ENCODE peak calls at places on chromosomes 13 and 19, in eight cellular contexts. One of them, this sample, is unnamed.
A peak's percentile ranks its signal among the peaks of the same experiment; 100 is the strongest.

GRCh38 chr19:29485293-29485692 is 40.5 kb upstream of the VSTM2B start:
- DNase-seq in ovary: no peak
- DNase-seq in OCI-LY7: no peak
- DNase-seq in body of pancreas: no peak
- DNase-seq in thyroid gland: no peak
- DNase-seq in fibroblast of lung: no peak
- DNase-seq in bronchial epithelial cell: no peak
- DNase-seq in neural progenitor cell: no peak
- DNase-seq in this sample: no peak

GRCh38 chr13:85632526-85633215 is 166.5 kb downstream of the SLITRK6 start:
- DNase-seq in ovary: no peak
- DNase-seq in OCI-LY7: no peak
- DNase-seq in body of pancreas: no peak
- DNase-seq in thyroid gland: no peak
- DNase-seq in fibroblast of lung: peak; percentile 7
- DNase-seq in bronchial epithelial cell: no peak
- DNase-seq in neural progenitor cell: no peak
- DNase-seq in this sample: no peak

GRCh38 chr13:37295046-37295445 is 189.6 kb upstream of the CSNK1A1L start:
- DNase-seq in ovary: no peak
- DNase-seq in OCI-LY7: no peak
- DNase-seq in body of pancreas: no peak
- DNase-seq in thyroid gland: peak; percentile 11
- DNase-seq in fibroblast of lung: peak; percentile 46
- DNase-seq in bronchial epithelial cell: no peak
- DNase-seq in neural progenitor cell: no peak
- DNase-seq in this sample: no peak

GRCh38 chr19:50722248-50723013 is 733 bp upstream of the CLEC11A start:
- DNase-seq in ovary: no peak
- DNase-seq in OCI-LY7: no peak
- DNase-seq in body of pancreas: no peak
- DNase-seq in thyroid gland: no peak
- DNase-seq in fibroblast of lung: no peak
- DNase-seq in bronchial epithelial cell: no peak
- DNase-seq in neural progenitor cell: no peak
- DNase-seq in this sample: no peak

GRCh38 chr13:49652691-49653305 is 24.5 kb downstream of the ARL11 start:
- DNase-seq in ovary: no peak
- DNase-seq in OCI-LY7: peak; percentile 63
- DNase-seq in body of pancreas: peak; percentile 43
- DNase-seq in thyroid gland: peak; percentile 17
- DNase-seq in fibroblast of lung: no peak
- DNase-seq in bronchial epithelial cell: no peak
- DNase-seq in neural progenitor cell: peak; percentile 71
- DNase-seq in this sample: peak; percentile 55

GRCh38 chr13:91242652-91243051 is 104.8 kb upstream of the MIR17HG start:
- DNase-seq in ovary: no peak
- DNase-seq in OCI-LY7: no peak
- DNase-seq in body of pancreas: no peak
- DNase-seq in thyroid gland: peak; percentile 59
- DNase-seq in fibroblast of lung: peak; percentile 30
- DNase-seq in bronchial epithelial cell: no peak
- DNase-seq in neural progenitor cell: no peak
- DNase-seq in this sample: no peak

GRCh38 chr19:38377052-38377451 is 2.7 kb downstream of the PSMD8 start:
- DNase-seq in ovary: no peak
- DNase-seq in OCI-LY7: no peak
- DNase-seq in body of pancreas: no peak
- DNase-seq in thyroid gland: no peak
- DNase-seq in fibroblast of lung: no peak
- DNase-seq in bronchial epithelial cell: no peak
- DNase-seq in neural progenitor cell: no peak
- DNase-seq in this sample: no peak

GRCh38 chr13:28316129-28316528 is 177.8 kb downstream of the PAN3 start:
- DNase-seq in ovary: no peak
- DNase-seq in OCI-LY7: no peak
- DNase-seq in body of pancreas: no peak
- DNase-seq in thyroid gland: no peak
- DNase-seq in fibroblast of lung: no peak
- DNase-seq in bronchial epithelial cell: no peak
- DNase-seq in neural progenitor cell: peak; percentile 36
- DNase-seq in this sample: no peak

GRCh38 chr19:33580645-33581037 is 41.1 kb upstream of the CHST8 start:
- DNase-seq in ovary: no peak
- DNase-seq in OCI-LY7: no peak
- DNase-seq in body of pancreas: peak; percentile 26
- DNase-seq in thyroid gland: no peak
- DNase-seq in fibroblast of lung: no peak
- DNase-seq in bronchial epithelial cell: no peak
- DNase-seq in neural progenitor cell: no peak
- DNase-seq in this sample: no peak

GRCh38 chr19:13613447-13613846 is 107.2 kb upstream of the CACNA1A start:
- DNase-seq in ovary: no peak
- DNase-seq in OCI-LY7: no peak
- DNase-seq in body of pancreas: peak; percentile 28
- DNase-seq in thyroid gland: no peak
- DNase-seq in fibroblast of lung: no peak
- DNase-seq in bronchial epithelial cell: no peak
- DNase-seq in neural progenitor cell: no peak
- DNase-seq in this sample: no peak

GRCh38 chr19:58154287-58154678 is 3.7 kb upstream of the ZNF329 start:
- DNase-seq in ovary: peak; percentile 53
- DNase-seq in OCI-LY7: no peak
- DNase-seq in body of pancreas: peak; percentile 46
- DNase-seq in thyroid gland: peak; percentile 94
- DNase-seq in fibroblast of lung: peak; percentile 61
- DNase-seq in bronchial epithelial cell: peak; percentile 27
- DNase-seq in neural progenitor cell: peak; percentile 62
- DNase-seq in this sample: peak; percentile 26

GRCh38 chr13:37443538-37443937 is 155.0 kb downstream of the POSTN start:
- DNase-seq in ovary: no peak
- DNase-seq in OCI-LY7: no peak
- DNase-seq in body of pancreas: no peak
- DNase-seq in thyroid gland: no peak
- DNase-seq in fibroblast of lung: peak; percentile 92
- DNase-seq in bronchial epithelial cell: peak; percentile 99
- DNase-seq in neural progenitor cell: no peak
- DNase-seq in this sample: no peak

GRCh38 chr19:55206664-55207500 is 2.4 kb downstream of the PTPRH start:
- DNase-seq in ovary: peak; percentile 57
- DNase-seq in OCI-LY7: no peak
- DNase-seq in body of pancreas: peak; percentile 90
- DNase-seq in thyroid gland: peak; percentile 70
- DNase-seq in fibroblast of lung: peak; percentile 85
- DNase-seq in bronchial epithelial cell: peak; percentile 82
- DNase-seq in neural progenitor cell: peak; percentile 77
- DNase-seq in this sample: peak; percentile 41

GRCh38 chr19:57231686-57232085 is 863 bp downstream of the AURKC start:
- DNase-seq in ovary: no peak
- DNase-seq in OCI-LY7: no peak
- DNase-seq in body of pancreas: no peak
- DNase-seq in thyroid gland: no peak
- DNase-seq in fibroblast of lung: no peak
- DNase-seq in bronchial epithelial cell: no peak
- DNase-seq in neural progenitor cell: no peak
- DNase-seq in this sample: no peak

GRCh38 chr13:66887088-66887487 is 343.0 kb downstream of the PCDH9 start:
- DNase-seq in ovary: no peak
- DNase-seq in OCI-LY7: peak; percentile 89
- DNase-seq in body of pancreas: no peak
- DNase-seq in thyroid gland: peak; percentile 4
- DNase-seq in fibroblast of lung: peak; percentile 83
- DNase-seq in bronchial epithelial cell: no peak
- DNase-seq in neural progenitor cell: no peak
- DNase-seq in this sample: no peak

GRCh38 chr13:42696191-42696590 is 85.2 kb upstream of the FAM216B start:
- DNase-seq in ovary: no peak
- DNase-seq in OCI-LY7: no peak
- DNase-seq in body of pancreas: no peak
- DNase-seq in thyroid gland: no peak
- DNase-seq in fibroblast of lung: peak; percentile 86
- DNase-seq in bronchial epithelial cell: peak; percentile 100
- DNase-seq in neural progenitor cell: no peak
- DNase-seq in this sample: no peak

GRCh38 chr13:43405457-43405856 is 381.3 kb downstream of the ENOX1 start:
- DNase-seq in ovary: no peak
- DNase-seq in OCI-LY7: no peak
- DNase-seq in body of pancreas: no peak
- DNase-seq in thyroid gland: no peak
- DNase-seq in fibroblast of lung: peak; percentile 76
- DNase-seq in bronchial epithelial cell: peak; percentile 93
- DNase-seq in neural progenitor cell: no peak
- DNase-seq in this sample: no peak

GRCh38 chr19:45821103-45821521 is 6.0 kb upstream of the RSPH6A start:
- DNase-seq in ovary: no peak
- DNase-seq in OCI-LY7: no peak
- DNase-seq in body of pancreas: no peak
- DNase-seq in thyroid gland: no peak
- DNase-seq in fibroblast of lung: no peak
- DNase-seq in bronchial epithelial cell: no peak
- DNase-seq in neural progenitor cell: no peak
- DNase-seq in this sample: no peak

GRCh38 chr13:27952931-27953670 is 16.0 kb downstream of the CDX2 start:
- DNase-seq in ovary: no peak
- DNase-seq in OCI-LY7: no peak
- DNase-seq in body of pancreas: peak; percentile 87
- DNase-seq in thyroid gland: no peak
- DNase-seq in fibroblast of lung: no peak
- DNase-seq in bronchial epithelial cell: no peak
- DNase-seq in neural progenitor cell: peak; percentile 36
- DNase-seq in this sample: no peak

GRCh38 chr19:14916848-14917247 is 24.4 kb upstream of the OR7C2 start:
- DNase-seq in ovary: no peak
- DNase-seq in OCI-LY7: peak; percentile 4
- DNase-seq in body of pancreas: peak; percentile 26
- DNase-seq in thyroid gland: no peak
- DNase-seq in fibroblast of lung: no peak
- DNase-seq in bronchial epithelial cell: no peak
- DNase-seq in neural progenitor cell: no peak
- DNase-seq in this sample: peak; percentile 15
- TF ChIP-seq CTCF in ovary: no peak
- TF ChIP-seq CTCF in OCI-LY7: peak; percentile 38
- TF ChIP-seq CTCF in body of pancreas: no peak
- TF ChIP-seq CTCF in thyroid gland: no peak
- TF ChIP-seq CTCF in fibroblast of lung: no peak
- TF ChIP-seq CTCF in bronchial epithelial cell: no peak
- TF ChIP-seq CTCF in neural progenitor cell: no peak
- TF ChIP-seq CTCF in this sample: no peak

DNA sequence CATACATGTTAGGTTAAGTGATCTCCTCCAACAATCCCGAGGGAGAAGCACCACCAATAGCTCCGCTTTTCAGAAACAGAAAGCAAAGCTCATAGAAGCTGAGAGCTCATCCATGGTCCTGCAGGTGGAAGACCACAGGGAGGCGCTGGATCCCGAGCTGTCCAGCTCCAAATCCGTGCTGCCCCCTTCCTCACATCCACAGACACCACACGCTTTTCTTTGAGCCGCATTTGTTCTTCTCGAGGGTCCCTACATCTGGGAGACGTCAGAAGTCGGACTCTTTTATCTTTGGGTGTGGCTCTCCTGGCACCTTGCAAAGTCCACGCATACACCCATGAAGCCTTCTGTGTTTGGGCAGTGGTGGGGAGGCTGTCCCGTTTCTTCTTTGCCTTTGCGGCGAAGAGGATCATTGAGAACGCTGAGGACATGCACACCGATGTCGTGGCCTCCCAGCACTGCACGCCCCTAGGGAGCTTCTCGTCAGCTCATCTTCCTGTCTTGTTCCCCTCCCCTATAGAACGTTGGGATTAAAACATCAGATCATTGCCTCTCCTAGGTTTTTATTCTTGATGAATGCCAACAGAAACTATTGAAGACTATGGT is 184.8 kb downstream of the TEX29 start:
- DNase-seq in ovary: no peak
- DNase-seq in OCI-LY7: peak; percentile 1
- DNase-seq in body of pancreas: no peak
- DNase-seq in thyroid gland: no peak
- DNase-seq in fibroblast of lung: no peak
- DNase-seq in bronchial epithelial cell: no peak
- DNase-seq in neural progenitor cell: peak; percentile 87
- DNase-seq in this sample: no peak
- TF ChIP-seq CTCF in ovary: no peak
- TF ChIP-seq CTCF in OCI-LY7: peak; percentile 23
- TF ChIP-seq CTCF in body of pancreas: no peak
- TF ChIP-seq CTCF in thyroid gland: no peak
- TF ChIP-seq CTCF in fibroblast of lung: no peak
- TF ChIP-seq CTCF in bronchial epithelial cell: no peak
- TF ChIP-seq CTCF in neural progenitor cell: peak; percentile 89
- TF ChIP-seq CTCF in this sample: peak; percentile 7

DNA sequence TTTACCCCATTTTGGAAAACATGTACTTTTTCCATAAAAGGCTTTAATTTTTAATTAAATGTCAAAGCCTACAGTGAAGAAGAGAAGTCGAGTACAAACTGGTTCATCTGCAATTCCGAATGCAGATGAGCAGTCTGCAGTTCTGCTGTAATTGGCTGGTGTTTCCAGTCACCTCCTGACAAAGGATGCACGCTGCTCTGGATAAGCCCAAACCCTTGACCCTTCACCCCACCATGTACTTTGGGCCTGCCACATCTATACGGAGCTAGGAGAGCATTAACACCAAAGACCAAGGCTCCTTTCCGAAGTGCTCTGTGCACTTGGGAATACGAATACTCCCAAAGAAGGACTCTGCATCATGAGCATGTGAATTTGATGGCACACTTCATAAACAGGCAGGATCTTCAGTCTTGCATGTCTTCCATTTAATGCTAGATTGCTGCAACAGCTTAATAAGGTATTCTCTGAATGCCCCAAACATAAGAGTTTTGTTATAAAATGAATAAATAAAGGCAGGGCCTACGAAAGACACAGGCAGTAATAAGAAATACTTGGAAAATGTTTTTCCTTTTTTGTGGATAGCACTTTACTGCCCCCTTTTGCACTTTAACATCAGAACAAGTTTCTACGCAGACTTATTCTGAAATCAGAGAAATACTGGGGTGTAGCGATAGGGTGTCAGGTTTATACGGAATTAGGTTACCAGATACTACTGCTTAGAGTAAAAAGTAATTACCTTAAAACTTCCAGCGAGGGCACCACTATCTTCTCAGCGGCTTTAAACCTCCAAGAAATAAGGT is 15.1 kb downstream of the EFNB2 start:
- DNase-seq in ovary: no peak
- DNase-seq in OCI-LY7: no peak
- DNase-seq in body of pancreas: no peak
- DNase-seq in thyroid gland: no peak
- DNase-seq in fibroblast of lung: no peak
- DNase-seq in bronchial epithelial cell: no peak
- DNase-seq in neural progenitor cell: peak; percentile 52
- DNase-seq in this sample: no peak
- TF ChIP-seq CTCF in ovary: no peak
- TF ChIP-seq CTCF in OCI-LY7: no peak
- TF ChIP-seq CTCF in body of pancreas: no peak
- TF ChIP-seq CTCF in thyroid gland: peak; percentile 44
- TF ChIP-seq CTCF in fibroblast of lung: peak; percentile 49
- TF ChIP-seq CTCF in bronchial epithelial cell: peak; percentile 21
- TF ChIP-seq CTCF in neural progenitor cell: peak; percentile 39
- TF ChIP-seq CTCF in this sample: no peak

DNA sequence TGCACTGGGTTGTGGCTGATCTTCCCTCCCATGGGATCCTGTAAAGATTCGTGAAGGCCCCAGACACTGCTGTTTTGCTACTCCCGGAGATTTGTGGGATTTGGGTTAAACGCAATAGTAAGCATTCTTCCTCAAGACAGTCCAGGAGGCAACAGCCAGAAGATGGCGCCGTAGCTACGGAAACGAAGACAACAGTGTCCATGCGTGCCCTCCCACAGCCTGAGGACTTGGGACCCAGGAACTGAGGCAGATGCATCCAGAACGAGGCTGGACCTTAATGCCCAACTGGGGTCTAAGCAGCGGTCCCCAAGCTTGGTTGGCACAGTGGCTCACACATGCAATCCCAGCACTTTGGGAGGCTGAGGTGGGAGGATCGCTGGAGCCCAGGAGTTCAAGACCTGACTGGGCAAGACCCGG is 57.6 kb upstream of the ZNF507 start:
- DNase-seq in ovary: peak; percentile 37
- DNase-seq in OCI-LY7: peak; percentile 22
- DNase-seq in body of pancreas: peak; percentile 62
- DNase-seq in thyroid gland: peak; percentile 45
- DNase-seq in fibroblast of lung: peak; percentile 8
- DNase-seq in bronchial epithelial cell: peak; percentile 29
- DNase-seq in neural progenitor cell: peak; percentile 85
- DNase-seq in this sample: no peak
- TF ChIP-seq CTCF in ovary: no peak
- TF ChIP-seq CTCF in OCI-LY7: peak; percentile 66
- TF ChIP-seq CTCF in body of pancreas: no peak
- TF ChIP-seq CTCF in thyroid gland: peak; percentile 41
- TF ChIP-seq CTCF in fibroblast of lung: peak; percentile 63
- TF ChIP-seq CTCF in bronchial epithelial cell: peak; percentile 48
- TF ChIP-seq CTCF in neural progenitor cell: peak; percentile 73
- TF ChIP-seq CTCF in this sample: no peak

This sample was measured in GM20000.